ENCODE peak calls at places on chromosomes 4 and X, in ten cellular contexts. J is A172; V is stimulated activated CD4-positive, alpha-beta T cell treated with anti-CD3 and anti-CD28 coated beads, Interleukin-15, amount 100 ng/mL, for 1 hour; H is cardiac fibroblast; E is ovary; D is ecto neural progenitor cell; P is adipocyte; Z is adrenal gland; B is IMR-90; M is activated T-helper 9 cell treated with anti-CD3 and anti-CD28 coated beads, Interleukin-2, amount 50 U/mL, for 16 hours. K is an unnamed sample.

GRCh38 chr4:100797356-100797755 is 279.5 kb upstream of the EMCN start:
- DNase-seq in Z (no peak), M (no peak), P (no peak), B (no peak), E (no peak), H (no peak), V (no peak), J (no peak), D (no peak), K (no peak)

GRCh38 chr4:74969507-74970474 is 36.9 kb downstream of the PARM1 start:
- DNase-seq in Z (peak), D (no peak), M (no peak), E (no peak), H (no peak), V (no peak), J (no peak), P (no peak), B (no peak), K (peak)

GRCh38 chrX:45011131-45011530 is 138.1 kb downstream of the KDM6A start:
- DNase-seq in M (no peak), Z (no peak), J (peak), E (no peak), H (peak), B (peak), V (no peak), P (peak), D (no peak), K (peak)

GRCh38 chrX:42242044-42242443 is 318.7 kb upstream of the CASK start:
- DNase-seq in H (no peak), D (no peak), B (no peak), J (no peak), M (no peak), Z (no peak), P (no peak), E (no peak), V (no peak), K (no peak)

GRCh38 chrX:49991718-49992117 is 69.3 kb downstream of the CLCN5 start:
- DNase-seq in B (no peak), H (no peak), V (no peak), E (no peak), Z (no peak), M (no peak), D (no peak), J (no peak), P (no peak), K (no peak)

GRCh38 chr4:107896158-107896645 is 35.1 kb upstream of the CYP2U1 start:
- DNase-seq in M (no peak), J (peak), P (peak), B (peak), D (no peak), Z (no peak), H (peak), E (no peak), V (no peak), K (peak)

GRCh38 chrX:28058906-28059305 is 77.7 kb upstream of the DCAF8L1 start:
- DNase-seq in P (no peak), V (no peak), B (peak), H (peak), Z (no peak), D (no peak), M (no peak), E (no peak), J (no peak), K (no peak)

GRCh38 chr4:113604955-113605354 is 156.6 kb downstream of the CAMK2D start:
- DNase-seq in V (no peak), E (no peak), Z (no peak), H (peak), P (no peak), M (no peak), J (peak), D (no peak), B (peak), K (peak)

GRCh38 chr4:139892973-139893736 is 227.5 kb downstream of the MGST2 start:
- DNase-seq in E (no peak), J (no peak), P (no peak), B (no peak), Z (no peak), H (peak), M (no peak), D (no peak), V (no peak), K (peak)

GRCh38 chr4:67204441-67204840 is 340.9 kb downstream of the CENPC start:
- DNase-seq in D (no peak), E (no peak), V (no peak), B (no peak), M (no peak), P (no peak), H (no peak), Z (no peak), J (peak), K (no peak)

GRCh38 chrX:80812176-80812575 is 2.5 kb upstream of the BRWD3 start:
- DNase-seq in M (no peak), V (no peak), D (peak), J (peak), H (peak), B (peak), E (no peak), P (peak), Z (peak), K (peak)

GRCh38 chrX:136725446-136726104 is 55.2 kb downstream of the ARHGEF6 start:
- DNase-seq in M (no peak), Z (peak), V (no peak), D (no peak), P (peak), B (peak), J (no peak), E (no peak), H (peak), K (peak)

GRCh38 chrX:926991-927390 is 285.5 kb downstream of the CRLF2 start:
- DNase-seq in E (no peak), H (no peak), Z (peak), D (no peak), B (no peak), J (no peak), M (no peak), V (no peak), P (no peak), K (no peak)

GRCh38 chr4:39305902-39306677 is 60.1 kb downstream of the RFC1 start:
- DNase-seq in V (no peak), E (no peak), H (peak), D (no peak), M (no peak), J (no peak), B (no peak), Z (no peak), P (no peak), K (no peak)

GRCh38 chrX:134418317-134419113 is 41.5 kb upstream of the HPRT1 start:
- DNase-seq in H (peak), M (no peak), E (no peak), V (no peak), P (no peak), D (no peak), Z (peak), B (peak), J (peak), K (peak)

GRCh38 chr4:85928775-85929585 is 430.9 kb downstream of the MAPK10 start:
- DNase-seq in V (no peak), Z (no peak), D (no peak), H (peak), B (peak), E (no peak), J (peak), P (peak), M (no peak), K (peak)

GRCh38 chrX:135985123-135985973 is at the start of gene SLC9A6:
- DNase-seq in D (peak), Z (peak), J (peak), H (peak), P (peak), V (peak), M (peak), B (peak), E (peak), K (peak)

GRCh38 chrX:72107320-72107719 is 24.4 kb downstream of the RTL5 start:
- DNase-seq in B (peak), J (no peak), P (peak), D (no peak), Z (peak), V (no peak), M (no peak), H (peak), E (no peak), K (peak)

GRCh38 chr4:6458528-6458927 is 13.9 kb downstream of the PPP2R2C start:
- DNase-seq in E (no peak), P (no peak), H (no peak), J (no peak), V (no peak), Z (no peak), M (no peak), B (no peak), D (no peak), K (no peak)

GRCh38 chr4:65453398-65453797 is 216.9 kb downstream of the EPHA5 start:
- DNase-seq in B (no peak), M (no peak), H (no peak), D (no peak), P (no peak), V (no peak), J (no peak), E (no peak), Z (no peak), K (no peak)

GRCh38 chrX:45172890-45173289 is 27.8 kb downstream of the DIPK2B start:
- DNase-seq in E (no peak), D (no peak), P (peak), V (no peak), H (peak), M (no peak), Z (no peak), B (peak), J (peak), K (peak)

GRCh38 chrX:36856849-36857248 is 151.3 kb upstream of the FAM47C start:
- DNase-seq in D (no peak), B (peak), M (no peak), E (no peak), V (no peak), P (no peak), H (peak), Z (no peak), J (no peak), K (no peak)

GRCh38 chr4:93243262-93243661 is 585.3 kb upstream of the ATOH1 start:
- DNase-seq in H (no peak), B (no peak), J (no peak), E (no peak), V (no peak), P (no peak), D (no peak), M (no peak), Z (no peak), K (no peak)

GRCh38 chrX:140548985-140549384 is 44.1 kb upstream of the SOX3 start:
- DNase-seq in V (no peak), J (no peak), Z (no peak), H (no peak), M (no peak), D (no peak), B (no peak), P (no peak), E (no peak), K (no peak)

GRCh38 chrX:27565992-27566391 is 24.2 kb upstream of the DCAF8L2 start:
- DNase-seq in V (no peak), P (no peak), Z (no peak), J (peak), H (peak), E (no peak), B (peak), M (no peak), D (no peak), K (no peak)

GRCh38 chr4:183328832-183329231 is 6.6 kb upstream of the CLDN24 start:
- DNase-seq in Z (no peak), E (no peak), J (no peak), V (no peak), P (peak), H (peak), B (peak), M (no peak), D (peak), K (no peak)

GRCh38 chr4:187128226-187128625 is 404.6 kb upstream of the FAT1 start:
- DNase-seq in V (no peak), J (peak), B (peak), Z (no peak), M (no peak), P (no peak), D (no peak), E (no peak), H (peak), K (peak)

GRCh38 chrX:19673334-19674040 is 158.2 kb upstream of the MAP3K15 start:
- DNase-seq in D (no peak), B (peak), E (peak), V (no peak), J (peak), M (no peak), H (peak), Z (peak), P (peak), K (peak)

GRCh38 chr4:92387459-92388069 is 83.8 kb downstream of the GRID2 start:
- DNase-seq in B (peak), V (no peak), D (no peak), H (peak), Z (no peak), M (no peak), E (no peak), P (peak), J (peak), K (peak)

K was measured in HT1080.